ENCODE peak calls at places on chromosomes 6 and 20, in four cellular contexts. One of them, this sample, is unnamed.

GRCh38 chr6:69936674-69937363 is 70.5 kb downstream of the COL19A1 start:
- DNase-seq in activated gamma-delta T cell treated with Interleukin-2 at 50 U/mL for 16 hours: no peak
- DNase-seq in head of caudate nucleus: no peak
- DNase-seq in stimulated activated CD8-positive, alpha-beta memory T cell treated with anti-CD3 and anti-CD28 coated beads, Interleukin-15, amount 100 ng/mL, for 48 hours: no peak
- DNase-seq in this sample: no peak

GRCh38 chr6:131937703-131938631 is 13.2 kb downstream of the CCN2 start:
- DNase-seq in activated gamma-delta T cell treated with Interleukin-2 at 50 U/mL for 16 hours: no peak
- DNase-seq in head of caudate nucleus: no peak
- DNase-seq in stimulated activated CD8-positive, alpha-beta memory T cell treated with anti-CD3 and anti-CD28 coated beads, Interleukin-15, amount 100 ng/mL, for 48 hours: no peak
- DNase-seq in this sample: no peak

GRCh38 chr20:62201173-62202082 is 18.6 kb downstream of the MTG2 start:
- DNase-seq in activated gamma-delta T cell treated with Interleukin-2 at 50 U/mL for 16 hours: no peak
- DNase-seq in head of caudate nucleus: no peak
- DNase-seq in stimulated activated CD8-positive, alpha-beta memory T cell treated with anti-CD3 and anti-CD28 coated beads, Interleukin-15, amount 100 ng/mL, for 48 hours: no peak
- DNase-seq in this sample: no peak

GRCh38 chr20:50294164-50295088 is 103.8 kb downstream of the CEBPB start:
- DNase-seq in activated gamma-delta T cell treated with Interleukin-2 at 50 U/mL for 16 hours: no peak
- DNase-seq in head of caudate nucleus: no peak
- DNase-seq in stimulated activated CD8-positive, alpha-beta memory T cell treated with anti-CD3 and anti-CD28 coated beads, Interleukin-15, amount 100 ng/mL, for 48 hours: no peak
- DNase-seq in this sample: no peak

GRCh38 chr6:12147557-12148316 is 135.6 kb downstream of the HIVEP1 start:
- DNase-seq in activated gamma-delta T cell treated with Interleukin-2 at 50 U/mL for 16 hours: no peak
- DNase-seq in head of caudate nucleus: no peak
- DNase-seq in stimulated activated CD8-positive, alpha-beta memory T cell treated with anti-CD3 and anti-CD28 coated beads, Interleukin-15, amount 100 ng/mL, for 48 hours: no peak
- DNase-seq in this sample: no peak

GRCh38 chr20:1075564-1075963 is 42.8 kb upstream of the PSMF1 start:
- DNase-seq in activated gamma-delta T cell treated with Interleukin-2 at 50 U/mL for 16 hours: no peak
- DNase-seq in head of caudate nucleus: no peak
- DNase-seq in stimulated activated CD8-positive, alpha-beta memory T cell treated with anti-CD3 and anti-CD28 coated beads, Interleukin-15, amount 100 ng/mL, for 48 hours: no peak
- DNase-seq in this sample: no peak

GRCh38 chr6:129641344-129641743 is 68.6 kb downstream of the ARHGAP18 start:
- DNase-seq in activated gamma-delta T cell treated with Interleukin-2 at 50 U/mL for 16 hours: no peak
- DNase-seq in head of caudate nucleus: no peak
- DNase-seq in stimulated activated CD8-positive, alpha-beta memory T cell treated with anti-CD3 and anti-CD28 coated beads, Interleukin-15, amount 100 ng/mL, for 48 hours: no peak
- DNase-seq in this sample: no peak

GRCh38 chr6:120875900-120876299 is 458.4 kb downstream of the TBC1D32 start:
- DNase-seq in activated gamma-delta T cell treated with Interleukin-2 at 50 U/mL for 16 hours: no peak
- DNase-seq in head of caudate nucleus: no peak
- DNase-seq in stimulated activated CD8-positive, alpha-beta memory T cell treated with anti-CD3 and anti-CD28 coated beads, Interleukin-15, amount 100 ng/mL, for 48 hours: no peak
- DNase-seq in this sample: no peak

GRCh38 chr6:39791311-39791710 is 865 bp upstream of the DAAM2 start:
- DNase-seq in activated gamma-delta T cell treated with Interleukin-2 at 50 U/mL for 16 hours: no peak
- DNase-seq in head of caudate nucleus: peak
- DNase-seq in stimulated activated CD8-positive, alpha-beta memory T cell treated with anti-CD3 and anti-CD28 coated beads, Interleukin-15, amount 100 ng/mL, for 48 hours: no peak
- DNase-seq in this sample: no peak

GRCh38 chr20:34558320-34559202 is at the start of gene MAP1LC3A:
- DNase-seq in activated gamma-delta T cell treated with Interleukin-2 at 50 U/mL for 16 hours: peak
- DNase-seq in head of caudate nucleus: peak
- DNase-seq in stimulated activated CD8-positive, alpha-beta memory T cell treated with anti-CD3 and anti-CD28 coated beads, Interleukin-15, amount 100 ng/mL, for 48 hours: peak
- DNase-seq in this sample: peak

GRCh38 chr6:25086500-25087091 is 150.8 kb upstream of the RIPOR2 start:
- DNase-seq in activated gamma-delta T cell treated with Interleukin-2 at 50 U/mL for 16 hours: no peak
- DNase-seq in head of caudate nucleus: no peak
- DNase-seq in stimulated activated CD8-positive, alpha-beta memory T cell treated with anti-CD3 and anti-CD28 coated beads, Interleukin-15, amount 100 ng/mL, for 48 hours: no peak
- DNase-seq in this sample: no peak

GRCh38 chr6:218153-219018 is 73.9 kb upstream of the DUSP22 start:
- DNase-seq in activated gamma-delta T cell treated with Interleukin-2 at 50 U/mL for 16 hours: no peak
- DNase-seq in head of caudate nucleus: no peak
- DNase-seq in stimulated activated CD8-positive, alpha-beta memory T cell treated with anti-CD3 and anti-CD28 coated beads, Interleukin-15, amount 100 ng/mL, for 48 hours: no peak
- DNase-seq in this sample: no peak

GRCh38 chr6:113732384-113732966 is 124.7 kb upstream of the MARCKS start:
- DNase-seq in activated gamma-delta T cell treated with Interleukin-2 at 50 U/mL for 16 hours: no peak
- DNase-seq in head of caudate nucleus: peak
- DNase-seq in stimulated activated CD8-positive, alpha-beta memory T cell treated with anti-CD3 and anti-CD28 coated beads, Interleukin-15, amount 100 ng/mL, for 48 hours: no peak
- DNase-seq in this sample: no peak

GRCh38 chr20:24503352-24503931 is 34.0 kb downstream of the SYNDIG1 start:
- DNase-seq in activated gamma-delta T cell treated with Interleukin-2 at 50 U/mL for 16 hours: no peak
- DNase-seq in head of caudate nucleus: peak
- DNase-seq in stimulated activated CD8-positive, alpha-beta memory T cell treated with anti-CD3 and anti-CD28 coated beads, Interleukin-15, amount 100 ng/mL, for 48 hours: no peak
- DNase-seq in this sample: no peak

GRCh38 chr6:16922282-16922681 is 161.0 kb upstream of the ATXN1 start:
- DNase-seq in activated gamma-delta T cell treated with Interleukin-2 at 50 U/mL for 16 hours: no peak
- DNase-seq in head of caudate nucleus: no peak
- DNase-seq in stimulated activated CD8-positive, alpha-beta memory T cell treated with anti-CD3 and anti-CD28 coated beads, Interleukin-15, amount 100 ng/mL, for 48 hours: no peak
- DNase-seq in this sample: no peak

GRCh38 chr6:159929819-159930218 is 39.0 kb downstream of the MAS1 start:
- DNase-seq in activated gamma-delta T cell treated with Interleukin-2 at 50 U/mL for 16 hours: peak
- DNase-seq in head of caudate nucleus: no peak
- DNase-seq in stimulated activated CD8-positive, alpha-beta memory T cell treated with anti-CD3 and anti-CD28 coated beads, Interleukin-15, amount 100 ng/mL, for 48 hours: no peak
- DNase-seq in this sample: peak

GRCh38 chr6:133855599-133855972 is 33.3 kb upstream of the TCF21 start:
- DNase-seq in activated gamma-delta T cell treated with Interleukin-2 at 50 U/mL for 16 hours: no peak
- DNase-seq in head of caudate nucleus: no peak
- DNase-seq in stimulated activated CD8-positive, alpha-beta memory T cell treated with anti-CD3 and anti-CD28 coated beads, Interleukin-15, amount 100 ng/mL, for 48 hours: no peak
- DNase-seq in this sample: no peak

GRCh38 chr6:152378154-152378553 is 259.0 kb downstream of the SYNE1 start:
- DNase-seq in activated gamma-delta T cell treated with Interleukin-2 at 50 U/mL for 16 hours: no peak
- DNase-seq in head of caudate nucleus: peak
- DNase-seq in stimulated activated CD8-positive, alpha-beta memory T cell treated with anti-CD3 and anti-CD28 coated beads, Interleukin-15, amount 100 ng/mL, for 48 hours: no peak
- DNase-seq in this sample: no peak

GRCh38 chr6:32947552-32948465 is 5.1 kb downstream of the HLA-DMA start:
- DNase-seq in activated gamma-delta T cell treated with Interleukin-2 at 50 U/mL for 16 hours: peak
- DNase-seq in head of caudate nucleus: no peak
- DNase-seq in stimulated activated CD8-positive, alpha-beta memory T cell treated with anti-CD3 and anti-CD28 coated beads, Interleukin-15, amount 100 ng/mL, for 48 hours: no peak
- DNase-seq in this sample: no peak

GRCh38 chr6:156977527-156978291 is 200.5 kb downstream of the ARID1B start:
- DNase-seq in activated gamma-delta T cell treated with Interleukin-2 at 50 U/mL for 16 hours: no peak
- DNase-seq in head of caudate nucleus: no peak
- DNase-seq in stimulated activated CD8-positive, alpha-beta memory T cell treated with anti-CD3 and anti-CD28 coated beads, Interleukin-15, amount 100 ng/mL, for 48 hours: no peak
- DNase-seq in this sample: no peak

This sample was measured in activated naive CD8-positive, alpha-beta T cell treated with anti-CD3 and anti-CD28 coated beads for 36 hours.